ENCODE peak calls at places on chromosomes 1 and 21, in eight cellular contexts. E is sigmoid colon, J is transverse colon, Z is body of pancreas, X is H1, C is thyroid gland, V is stomach, F is testis. B is an unnamed sample.

GRCh38 chr21:25283720-25284119 is 323.6 kb downstream of the MRPL39 start:
- DNase-seq in C (no peak), J (no peak), F (no peak), Z (no peak), X (no peak), E (no peak), V (no peak), B (peak; percentile 2)

GRCh38 chr1:57423135-57424131 is at the start of gene DAB1:
- DNase-seq in Z (peak; percentile 17), E (no peak), X (no peak), C (no peak), V (no peak), J (no peak), F (peak; percentile 21), B (no peak)

GRCh38 chr1:154213274-154213673 is 7.1 kb upstream of the CFAP141 start:
- DNase-seq in Z (no peak), X (no peak), J (no peak), F (no peak), V (no peak), C (no peak), E (no peak), B (no peak)

GRCh38 chr1:7224081-7224534 is 438.9 kb downstream of the CAMTA1 start:
- DNase-seq in X (no peak), E (no peak), V (no peak), C (no peak), Z (no peak), F (peak; percentile 25), J (no peak), B (no peak)

GRCh38 chr1:205325334-205325884 is 3.9 kb upstream of the NUAK2 start:
- DNase-seq in C (peak; percentile 65), J (peak; percentile 75), E (peak; percentile 78), Z (peak; percentile 77), V (peak; percentile 69), F (peak; percentile 78), X (peak; percentile 67), B (peak; percentile 82)

GRCh38 chr1:218785928-218786327 is 387.8 kb upstream of the LYPLAL1 start:
- DNase-seq in J (no peak), V (no peak), C (peak; percentile 65), Z (peak; percentile 48), F (peak; percentile 81), X (no peak), E (peak; percentile 65), B (no peak)

GRCh38 chr1:13536612-13537011 is 22.8 kb upstream of the LRRC38 start:
- DNase-seq in J (no peak), E (peak; percentile 13), X (no peak), F (no peak), C (no peak), V (no peak), Z (no peak), B (no peak)

GRCh38 chr1:220692436-220693228 is 2.5 kb downstream of the C1orf115 start:
- DNase-seq in X (no peak), V (no peak), J (no peak), Z (no peak), E (no peak), F (no peak), C (no peak), B (no peak)

GRCh38 chr1:18100493-18101063 is 7.0 kb upstream of the IGSF21 start:
- DNase-seq in C (peak; percentile 65), F (peak; percentile 83), E (peak; percentile 72), X (no peak), Z (peak; percentile 76), J (peak; percentile 79), V (peak; percentile 72), B (peak; percentile 87)

GRCh38 chr1:177800386-177801058 is 169.3 kb downstream of the SEC16B start:
- DNase-seq in X (no peak), J (no peak), C (no peak), V (no peak), E (no peak), F (no peak), Z (no peak), B (no peak)

GRCh38 chr1:58783090-58783992 is 506 bp downstream of the JUN start:
- DNase-seq in J (peak; percentile 66), Z (peak; percentile 67), V (peak; percentile 63), E (peak; percentile 86), X (no peak), C (peak; percentile 65), F (peak; percentile 51), B (peak; percentile 69)

GRCh38 chr1:58779837-58780585 is 3.8 kb downstream of the JUN start:
- DNase-seq in E (peak; percentile 72), F (no peak), Z (peak; percentile 79), X (no peak), J (peak; percentile 77), V (peak; percentile 72), C (peak; percentile 76), B (peak; percentile 23)

GRCh38 chr1:58780586-58781452 is 3.0 kb downstream of the JUN start:
- DNase-seq in C (peak; percentile 16), F (no peak), E (no peak), Z (peak; percentile 64), X (no peak), V (peak; percentile 34), J (no peak), B (peak; percentile 10)

GRCh38 chr1:58782308-58783089 is 1.3 kb downstream of the JUN start:
- DNase-seq in X (no peak), F (peak; percentile 41), V (peak; percentile 66), E (peak; percentile 85), Z (peak; percentile 72), C (peak; percentile 57), J (peak; percentile 78), B (peak; percentile 67)

DNA sequence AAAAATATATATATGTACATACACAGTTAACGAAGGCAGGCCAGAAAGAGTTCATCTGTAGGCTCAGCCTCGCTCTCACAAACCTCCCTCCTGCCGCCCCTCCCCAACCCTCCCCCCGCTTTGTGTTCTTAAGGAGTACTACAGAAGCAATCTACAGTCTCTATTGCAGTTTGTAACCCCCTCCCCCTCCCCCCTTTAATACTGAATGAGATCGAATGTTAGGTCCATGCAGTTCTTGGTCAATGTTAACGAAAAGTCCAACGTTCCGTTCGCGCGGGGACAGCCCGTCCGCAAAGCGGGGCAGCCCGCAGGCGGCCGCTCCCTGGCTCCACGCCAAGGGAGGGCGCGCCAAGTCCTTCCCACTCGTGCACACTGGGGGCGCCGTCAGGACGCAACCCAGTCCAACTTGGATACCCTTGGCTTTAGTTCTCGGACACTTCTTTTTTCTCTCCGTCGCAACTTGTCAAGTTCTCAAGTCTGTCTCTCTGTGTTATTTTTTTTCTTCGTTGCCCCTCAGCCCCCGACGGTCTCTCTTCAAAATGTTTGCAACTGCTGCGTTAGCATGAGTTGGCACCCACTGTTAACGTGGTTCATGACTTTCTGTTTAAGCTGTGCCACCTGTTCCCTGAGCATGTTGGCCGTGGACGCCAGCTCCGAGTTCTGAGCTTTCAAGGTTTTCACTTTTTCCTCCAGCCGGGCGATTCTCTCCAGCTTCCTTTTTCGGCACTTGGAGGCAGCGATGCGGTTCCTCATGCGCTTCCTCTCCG is 2.1 kb downstream of the JUN start:
- DNase-seq in F (peak; percentile 72), C (peak; percentile 77), Z (peak; percentile 77), X (no peak), J (peak; percentile 77), E (peak; percentile 90), V (peak; percentile 66), B (peak; percentile 77)
- TF ChIP-seq POLR2A in F (no peak), C (peak; percentile 59), Z (peak; percentile 59), X (peak; percentile 42), J (peak; percentile 52), E (peak; percentile 17), V (peak; percentile 49), B (peak; percentile 46)

DNA sequence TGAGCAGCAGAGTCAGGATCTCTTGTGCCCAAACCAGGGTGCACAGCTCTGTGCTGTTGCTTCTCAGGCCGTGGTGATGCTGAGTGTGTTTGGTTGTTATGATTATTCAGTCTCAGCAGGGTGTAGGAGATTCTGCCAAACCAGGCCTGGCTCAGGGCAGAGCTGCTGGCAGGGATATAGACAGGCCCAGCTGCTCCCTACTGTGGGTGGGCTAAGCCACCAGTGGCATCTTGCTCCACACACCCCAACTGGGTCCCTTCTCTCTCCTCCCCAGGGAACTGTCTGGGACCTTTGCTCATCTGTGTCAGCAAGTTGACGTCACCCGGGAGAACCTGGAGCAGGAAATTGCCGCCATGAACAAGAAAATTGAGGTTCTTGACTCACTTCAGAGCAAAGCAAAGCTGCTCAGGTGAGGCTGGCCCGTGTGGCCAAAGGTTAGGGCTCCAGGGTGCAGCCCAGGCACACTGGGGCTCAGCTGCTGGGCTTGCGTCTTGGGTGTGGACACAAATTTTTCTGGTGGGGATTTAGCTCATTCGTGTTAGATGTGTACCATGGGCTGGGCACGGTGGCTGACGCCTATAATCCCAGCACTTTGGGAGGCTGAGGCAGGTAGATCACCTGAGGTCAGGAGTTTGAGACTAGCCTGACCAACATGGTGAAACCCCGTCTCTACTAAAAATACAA is 9.8 kb upstream of the MIIP start:
- DNase-seq in F (no peak), X (no peak), E (no peak), Z (no peak), C (no peak), J (no peak), V (no peak), B (no peak)
- H3K36me3 ChIP-seq in F (no peaks in the 10 kb centered on the region), X (peaks cover 70% of the 10 kb centered on the region), E (peaks cover 97% of the 10 kb centered on the region), Z (peaks cover 47% of the 10 kb centered on the region), C (peaks cover 68% of the 10 kb centered on the region), J (peaks cover 56% of the 10 kb centered on the region), V (peaks cover 96% of the 10 kb centered on the region), B (no peaks in the 10 kb centered on the region)

GRCh38 chr1:4801192-4801924 is 146.9 kb downstream of the AJAP1 start:
- DNase-seq in V (no peak), F (peak; percentile 87), Z (peak; percentile 73), J (peak; percentile 45), E (peak; percentile 93), C (peak; percentile 9), X (no peak), B (peak; percentile 66)

GRCh38 chr1:4802024-4802423 is 147.6 kb downstream of the AJAP1 start:
- DNase-seq in X (no peak), J (no peak), V (no peak), C (no peak), Z (no peak), E (no peak), F (no peak), B (no peak)

GRCh38 chr1:4803335-4803734 is 148.9 kb downstream of the AJAP1 start:
- DNase-seq in E (no peak), V (no peak), C (no peak), X (no peak), J (no peak), F (no peak), Z (no peak), B (no peak)

DNA sequence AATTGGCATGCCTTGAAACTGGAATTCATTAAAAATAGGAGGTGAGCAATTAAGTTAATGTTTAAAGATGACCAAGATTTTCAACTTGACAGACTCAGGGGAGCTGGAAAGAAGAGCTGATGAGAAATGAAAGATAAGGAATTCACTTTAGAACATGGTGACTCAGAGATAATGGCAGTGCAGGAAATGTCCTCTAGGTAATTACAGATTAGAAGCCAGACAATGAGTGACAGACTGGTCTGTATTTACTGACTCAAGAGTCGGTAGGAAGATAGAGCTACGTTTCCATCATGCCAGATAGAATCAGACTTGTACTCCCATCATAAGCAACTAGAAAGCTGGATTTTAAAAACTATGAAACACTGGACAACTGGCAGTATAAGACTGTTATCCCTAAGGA is 151.6 kb downstream of the AJAP1 start:
- DNase-seq in C (no peak), Z (no peak), E (no peak), V (no peak), X (no peak), F (no peak), J (no peak), B (no peak)
- H3K27ac ChIP-seq in C (no peak overlapping the region), Z (no peak overlapping the region), E (no peak overlapping the region), V (no peak overlapping the region), X (no peak overlapping the region), F (no peak overlapping the region), J (no peak overlapping the region), B (no peak overlapping the region)

DNA sequence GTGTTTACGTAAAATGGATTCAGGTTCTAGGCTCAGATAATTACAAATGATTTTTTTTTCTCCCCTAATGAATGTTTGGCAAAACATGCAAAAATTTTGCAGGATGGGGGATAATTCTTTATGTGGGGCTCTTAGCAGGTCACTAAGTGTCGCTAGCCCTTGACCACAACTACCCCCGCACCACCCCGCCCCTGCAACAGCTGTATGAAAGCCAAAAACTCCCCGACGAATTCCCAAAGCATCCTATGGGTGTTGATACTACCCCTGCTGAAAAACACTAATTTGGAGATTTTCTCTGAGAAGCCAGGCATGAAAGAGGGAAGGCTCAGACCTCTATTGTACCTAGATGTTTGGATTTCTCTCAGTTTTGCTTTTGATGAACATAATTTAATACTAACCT is 243.0 kb downstream of the TRABD2B start:
- DNase-seq in J (no peak), X (no peak), E (no peak), C (no peak), Z (no peak), F (no peak), V (no peak), B (no peak)
- TF ChIP-seq POLR2A in J (no peak), X (no peak), E (no peak), C (no peak), Z (no peak), F (no peak), V (no peak), B (no peak)

B was measured in adrenal gland.